ENCODE peak calls at places on chromosomes 2 and 18, in nine cellular contexts. One of them, this sample, is unnamed.

GRCh38 chr18:46759885-46760284 is 3.0 kb upstream of the ST8SIA5 start:
- DNase-seq in left ventricle myocardium superior: no peak
- DNase-seq in ELR: no peak
- DNase-seq in iris pigment epithelial cell: no peak
- DNase-seq in neuronal stem cell: no peak
- DNase-seq in hepatic stellate cell: no peak
- DNase-seq in OCI-LY7: no peak
- DNase-seq in DND-41: peak; percentile 39
- DNase-seq in EL: no peak
- DNase-seq in this sample: no peak

GRCh38 chr2:211875488-211875887 is 663.1 kb downstream of the ERBB4 start:
- DNase-seq in left ventricle myocardium superior: no peak
- DNase-seq in ELR: peak; percentile 68
- DNase-seq in iris pigment epithelial cell: peak; percentile 35
- DNase-seq in neuronal stem cell: no peak
- DNase-seq in hepatic stellate cell: no peak
- DNase-seq in OCI-LY7: no peak
- DNase-seq in DND-41: no peak
- DNase-seq in EL: no peak
- DNase-seq in this sample: no peak

GRCh38 chr2:40511661-40512213 is 59.8 kb upstream of the SLC8A1 start:
- DNase-seq in left ventricle myocardium superior: no peak
- DNase-seq in ELR: peak; percentile 34
- DNase-seq in iris pigment epithelial cell: peak; percentile 89
- DNase-seq in neuronal stem cell: no peak
- DNase-seq in hepatic stellate cell: no peak
- DNase-seq in OCI-LY7: no peak
- DNase-seq in DND-41: no peak
- DNase-seq in EL: peak; percentile 73
- DNase-seq in this sample: no peak

GRCh38 chr2:73257425-73258125 is 23.5 kb downstream of the CCT7 start:
- DNase-seq in left ventricle myocardium superior: peak; percentile 55
- DNase-seq in ELR: no peak
- DNase-seq in iris pigment epithelial cell: no peak
- DNase-seq in neuronal stem cell: no peak
- DNase-seq in hepatic stellate cell: no peak
- DNase-seq in OCI-LY7: no peak
- DNase-seq in DND-41: peak; percentile 43
- DNase-seq in EL: no peak
- DNase-seq in this sample: no peak

GRCh38 chr2:166419616-166419934 is 43.8 kb upstream of the SCN9A start:
- DNase-seq in left ventricle myocardium superior: no peak
- DNase-seq in ELR: peak; percentile 74
- DNase-seq in iris pigment epithelial cell: peak; percentile 62
- DNase-seq in neuronal stem cell: peak; percentile 9
- DNase-seq in hepatic stellate cell: no peak
- DNase-seq in OCI-LY7: no peak
- DNase-seq in DND-41: no peak
- DNase-seq in EL: peak; percentile 58
- DNase-seq in this sample: no peak

GRCh38 chr2:230885467-230886130 is 20.9 kb downstream of the ITM2C start:
- DNase-seq in left ventricle myocardium superior: peak; percentile 33
- DNase-seq in ELR: peak; percentile 31
- DNase-seq in iris pigment epithelial cell: peak; percentile 77
- DNase-seq in neuronal stem cell: peak; percentile 66
- DNase-seq in hepatic stellate cell: peak; percentile 75
- DNase-seq in OCI-LY7: no peak
- DNase-seq in DND-41: peak; percentile 46
- DNase-seq in EL: no peak
- DNase-seq in this sample: no peak

GRCh38 chr2:232547991-232548390 is 2.4 kb downstream of the TIGD1 start:
- DNase-seq in left ventricle myocardium superior: no peak
- DNase-seq in ELR: no peak
- DNase-seq in iris pigment epithelial cell: no peak
- DNase-seq in neuronal stem cell: no peak
- DNase-seq in hepatic stellate cell: no peak
- DNase-seq in OCI-LY7: no peak
- DNase-seq in DND-41: no peak
- DNase-seq in EL: no peak
- DNase-seq in this sample: no peak

GRCh38 chr2:47089083-47089464 is 66.0 kb downstream of the STPG4 start:
- DNase-seq in left ventricle myocardium superior: no peak
- DNase-seq in ELR: peak; percentile 75
- DNase-seq in iris pigment epithelial cell: peak; percentile 85
- DNase-seq in neuronal stem cell: no peak
- DNase-seq in hepatic stellate cell: peak; percentile 71
- DNase-seq in OCI-LY7: no peak
- DNase-seq in DND-41: no peak
- DNase-seq in EL: peak; percentile 52
- DNase-seq in this sample: no peak

GRCh38 chr2:133886735-133887675 is 318.7 kb upstream of the NCKAP5 start:
- DNase-seq in left ventricle myocardium superior: peak; percentile 81
- DNase-seq in ELR: peak; percentile 82
- DNase-seq in iris pigment epithelial cell: peak; percentile 58
- DNase-seq in neuronal stem cell: peak; percentile 52
- DNase-seq in hepatic stellate cell: peak; percentile 51
- DNase-seq in OCI-LY7: peak; percentile 76
- DNase-seq in DND-41: peak; percentile 80
- DNase-seq in EL: peak; percentile 66
- DNase-seq in this sample: peak; percentile 20

GRCh38 chr2:219497495-219498279 is 1.0 kb upstream of the GMPPA start:
- DNase-seq in left ventricle myocardium superior: peak; percentile 97
- DNase-seq in ELR: peak; percentile 90
- DNase-seq in iris pigment epithelial cell: peak; percentile 92
- DNase-seq in neuronal stem cell: no peak
- DNase-seq in hepatic stellate cell: peak; percentile 97
- DNase-seq in OCI-LY7: no peak
- DNase-seq in DND-41: peak; percentile 13
- DNase-seq in EL: peak; percentile 91
- DNase-seq in this sample: peak; percentile 60

This sample was measured in CD8-positive, alpha-beta memory T cell.